ENCODE peak calls at places on chromosomes 5 and 9, in six cellular contexts. I is Panc1, P is IMR-90, E is ascending aorta, J is GM06990, F is transverse colon. A is an unnamed sample. For H3K27me3, the result is how much of the 10 kb centered on the place peaks cover.

GRCh38 chr5:169127431-169127830 is 173.5 kb downstream of the SLIT3 start:
- DNase-seq in I (no peak), P (no peak), E (no peak), J (peak), F (no peak), A (no peak)

GRCh38 chr5:142819816-142820215 is 49.6 kb downstream of the ARHGAP26 start:
- DNase-seq in I (no peak), P (peak), E (no peak), J (no peak), F (no peak), A (no peak)

GRCh38 chr9:85185486-85186217 is 516.1 kb downstream of the NTRK2 start:
- DNase-seq in I (no peak), P (no peak), E (no peak), J (no peak), F (no peak), A (no peak)

GRCh38 chr9:111399772-111400563 is 69.9 kb upstream of the OR2K2 start:
- DNase-seq in I (peak), P (peak), E (no peak), J (no peak), F (peak), A (peak)

GRCh38 chr9:91421987-91422765 is 1.5 kb downstream of the NFIL3 start:
- DNase-seq in I (no peak), P (peak), E (no peak), J (no peak), F (peak), A (no peak)

GRCh38 chr5:35458824-35459207 is 158.8 kb upstream of the SPEF2 start:
- DNase-seq in I (no peak), P (no peak), E (no peak), J (no peak), F (peak), A (no peak)

GRCh38 chr5:10311595-10312425 is 4.1 kb upstream of the CMBL start:
- DNase-seq in I (no peak), P (no peak), E (no peak), J (no peak), F (no peak), A (no peak)

GRCh38 chr5:76709762-76710161 is 6.2 kb upstream of the F2R start:
- DNase-seq in I (no peak), P (peak), E (no peak), J (no peak), F (no peak), A (no peak)

GRCh38 chr5:76672242-76672641 is 43.7 kb upstream of the F2R start:
- DNase-seq in I (no peak), P (peak), E (no peak), J (no peak), F (no peak), A (no peak)

GRCh38 chr9:76576344-76576743 is 117.4 kb downstream of the GCNT1 start:
- DNase-seq in I (no peak), P (peak), E (peak), J (peak), F (peak), A (peak)

GRCh38 chr5:1199649-1200494 is 1.5 kb upstream of the SLC6A19 start:
- DNase-seq in I (no peak), P (no peak), E (no peak), J (no peak), F (no peak), A (no peak)

GRCh38 chr5:151082274-151082902 is 1.6 kb upstream of the TNIP1 start:
- DNase-seq in I (no peak), P (peak), E (no peak), J (no peak), F (peak), A (no peak)

GRCh38 chr5:173764321-173765029 is 123.7 kb upstream of the CPEB4 start:
- DNase-seq in I (peak), P (peak), E (peak), J (no peak), F (peak), A (peak)

GRCh38 chr9:137048655-137049543 is 2.9 kb upstream of the NPDC1 start:
- DNase-seq in I (no peak), P (no peak), E (no peak), J (no peak), F (no peak), A (no peak)

GRCh38 chr5:77960305-77960704 is 184.2 kb upstream of the TBCA start:
- DNase-seq in I (no peak), P (no peak), E (no peak), J (no peak), F (no peak), A (no peak)
- H3K27me3 ChIP-seq in I (under half), P (half or more), E (under half), J (under half), F (half or more), A (under half)

GRCh38 chr5:87154191-87154590 is 113.5 kb upstream of the RASA1 start:
- DNase-seq in I (no peak), P (no peak), E (no peak), J (no peak), F (no peak), A (no peak)

GRCh38 chr5:87147441-87147840 is 120.2 kb upstream of the RASA1 start:
- DNase-seq in I (no peak), P (peak), E (no peak), J (no peak), F (no peak), A (no peak)

GRCh38 chr5:87151547-87151946 is 116.1 kb upstream of the RASA1 start:
- DNase-seq in I (peak), P (peak), E (no peak), J (no peak), F (no peak), A (peak)

GRCh38 chr5:87155076-87155475 is 112.6 kb upstream of the RASA1 start:
- DNase-seq in I (no peak), P (no peak), E (no peak), J (no peak), F (no peak), A (no peak)

DNA sequence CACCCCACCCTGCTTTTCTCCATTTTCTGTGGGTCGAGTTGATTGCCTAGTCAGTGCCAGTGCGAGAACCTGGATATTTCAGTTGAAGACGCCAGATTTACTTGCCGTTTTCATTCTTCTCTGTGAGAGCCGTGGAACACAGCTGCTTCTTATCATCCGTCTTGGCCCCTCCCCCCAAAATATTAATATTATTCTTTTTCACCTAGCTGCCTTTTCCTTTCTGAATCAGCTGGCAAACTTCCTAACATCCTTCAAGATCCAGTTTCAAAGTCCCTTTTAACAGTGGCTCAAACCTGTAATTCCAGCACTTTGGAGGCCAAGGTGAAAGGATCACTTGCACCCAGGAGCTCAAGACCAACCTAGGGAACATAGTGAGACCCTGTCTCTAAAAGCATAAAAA is 117.1 kb upstream of the RASA1 start:
- DNase-seq in I (no peak), P (no peak), E (no peak), J (no peak), F (no peak), A (no peak)
- H3K27me3 ChIP-seq in I (under half), P (under half), E (under half), J (under half), F (under half), A (under half)

GRCh38 chr9:3241290-3241689 is 284.5 kb downstream of the RFX3 start:
- DNase-seq in I (no peak), P (no peak), E (no peak), J (no peak), F (no peak), A (no peak)
- H3K27me3 ChIP-seq in I (under half), P (under half), E (under half), J (under half), F (under half), A (under half)

DNA sequence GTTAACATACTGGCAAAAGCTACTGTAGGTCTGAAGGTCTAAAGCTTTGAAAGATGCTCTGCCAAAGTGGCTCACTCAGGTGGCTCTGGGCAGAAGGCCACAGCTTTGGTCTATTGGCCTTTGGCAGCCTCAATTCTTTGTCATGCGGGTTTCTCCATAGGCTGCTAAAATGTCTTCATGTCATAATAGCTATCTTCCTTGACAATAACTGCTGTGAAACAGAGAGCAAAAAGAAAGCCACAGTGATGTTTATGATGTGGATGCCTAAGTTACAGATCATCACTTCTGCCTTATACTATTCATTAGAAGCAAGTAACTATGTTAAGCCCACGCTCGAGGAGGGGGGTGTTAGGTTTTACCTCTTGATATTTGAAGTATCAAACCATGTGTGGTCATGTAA is 906.1 kb upstream of the CDH9 start:
- DNase-seq in I (no peak), P (no peak), E (no peak), J (no peak), F (no peak), A (peak)
- H3K27me3 ChIP-seq in I (under half), P (under half), E (under half), J (under half), F (under half), A (under half)

GRCh38 chr9:29214702-29215248 is 1641.5 kb upstream of the C9orf72 start:
- DNase-seq in I (no peak), P (no peak), E (no peak), J (no peak), F (no peak), A (no peak)
- H3K27me3 ChIP-seq in I (under half), P (under half), E (under half), J (under half), F (half or more), A (under half)

DNA sequence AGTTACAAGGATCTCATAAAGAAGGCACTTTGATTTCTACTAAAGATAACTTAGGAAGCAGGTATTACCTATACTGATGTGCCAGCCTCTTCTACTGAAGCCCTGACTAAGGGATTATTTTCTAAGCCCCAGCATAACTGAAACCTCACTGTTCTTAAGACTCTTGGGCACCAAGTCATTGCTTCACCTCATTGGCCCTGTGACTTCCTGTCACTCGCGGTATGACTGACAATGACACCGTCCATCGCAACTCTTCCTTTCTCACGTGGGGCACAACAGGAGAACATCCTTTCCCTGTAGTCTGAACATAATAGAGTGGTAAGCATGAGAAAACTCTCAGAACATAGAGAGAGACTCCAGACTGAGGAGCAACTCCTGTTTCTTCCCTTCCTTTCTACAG is 6.4 kb downstream of the OR2V2 start:
- DNase-seq in I (no peak), P (no peak), E (no peak), J (no peak), F (no peak), A (no peak)
- H3K27me3 ChIP-seq in I (under half), P (under half), E (under half), J (under half), F (under half), A (under half)

GRCh38 chr9:133055788-133056420 is 5.9 kb upstream of the CEL start:
- DNase-seq in I (no peak), P (no peak), E (no peak), J (no peak), F (no peak), A (no peak)
- H3K27me3 ChIP-seq in I (under half), P (under half), E (under half), J (under half), F (under half), A (under half)

A was measured in MG63.